ENCODE peak calls at places on chromosomes 16 and 17, in six cellular contexts. I is neuronal stem cell, V is SK-N-SH, P is GM23248, Q is IMR-90, D is HepG2. Z is an unnamed sample.

GRCh38 chr16:685967-686366 is 1.8 kb upstream of the JMJD8 start:
- DNase-seq in I (no peak), V (peak), P (peak), Q (peak), D (peak), Z (peak)

GRCh38 chr16:89145406-89146161 is 26.0 kb upstream of the CDH15 start:
- DNase-seq in I (no peak), V (no peak), P (no peak), Q (no peak), D (no peak), Z (no peak)

GRCh38 chr16:65896448-65897153 is 469.9 kb upstream of the CDH5 start:
- DNase-seq in I (no peak), V (no peak), P (no peak), Q (no peak), D (peak), Z (no peak)

GRCh38 chr16:74841904-74842303 is 67.3 kb upstream of the FA2H start:
- DNase-seq in I (no peak), V (no peak), P (no peak), Q (no peak), D (no peak), Z (no peak)

GRCh38 chr17:79919164-79919585 is 79.9 kb upstream of the CBX4 start:
- DNase-seq in I (no peak), V (peak), P (peak), Q (no peak), D (no peak), Z (peak)

GRCh38 chr16:6888536-6888935 is 444.1 kb upstream of the RBFOX1 start:
- DNase-seq in I (no peak), V (no peak), P (no peak), Q (no peak), D (no peak), Z (no peak)

GRCh38 chr16:88685156-88686061 is 898 bp downstream of the SNAI3 start:
- DNase-seq in I (no peak), V (peak), P (peak), Q (peak), D (no peak), Z (no peak)

GRCh38 chr16:22161999-22162657 is at the start of gene SDR42E2:
- DNase-seq in I (no peak), V (peak), P (no peak), Q (no peak), D (no peak), Z (no peak)

GRCh38 chr17:33049781-33050414 is 58.3 kb downstream of the SPACA3 start:
- DNase-seq in I (peak), V (peak), P (peak), Q (peak), D (peak), Z (peak)

GRCh38 chr16:81586421-81586820 is 141.8 kb downstream of the CMIP start:
- DNase-seq in I (no peak), V (no peak), P (no peak), Q (peak), D (no peak), Z (peak)

GRCh38 chr16:69481901-69482341 is 57.5 kb downstream of the CYB5B start:
- DNase-seq in I (no peak), V (no peak), P (peak), Q (peak), D (no peak), Z (no peak)

GRCh38 chr17:81000631-81001357 is 9.2 kb downstream of the CHMP6 start:
- DNase-seq in I (no peak), V (peak), P (no peak), Q (no peak), D (peak), Z (no peak)

GRCh38 chr17:38605230-38605851 is 411 bp downstream of the SRCIN1 start:
- DNase-seq in I (peak), V (peak), P (no peak), Q (no peak), D (no peak), Z (no peak)

GRCh38 chr16:62363451-62363850 is 327.2 kb upstream of the CDH8 start:
- DNase-seq in I (no peak), V (peak), P (no peak), Q (no peak), D (no peak), Z (no peak)

GRCh38 chr16:70681382-70682238 is 4.2 kb downstream of the MTSS2 start:
- DNase-seq in I (no peak), V (peak), P (no peak), Q (no peak), D (peak), Z (no peak)

GRCh38 chr17:74645010-74645409 is 21.5 kb upstream of the CD300E start:
- DNase-seq in I (no peak), V (no peak), P (no peak), Q (no peak), D (no peak), Z (no peak)

GRCh38 chr17:61309857-61310256 is 89.8 kb upstream of the TBX2 start:
- DNase-seq in I (no peak), V (no peak), P (peak), Q (peak), D (no peak), Z (peak)

GRCh38 chr17:38598536-38598935 is 7.2 kb downstream of the SRCIN1 start:
- DNase-seq in I (peak), V (peak), P (peak), Q (peak), D (peak), Z (peak)

GRCh38 chr17:38742431-38743308 is 5.5 kb downstream of the PCGF2 start:
- DNase-seq in I (no peak), V (peak), P (peak), Q (peak), D (peak), Z (no peak)

GRCh38 chr16:2610781-2611498 is 71.4 kb upstream of the KCTD5 start:
- DNase-seq in I (no peak), V (no peak), P (no peak), Q (no peak), D (no peak), Z (no peak)

GRCh38 chr17:60526726-60527125 is 684 bp upstream of the APPBP2 start:
- DNase-seq in I (no peak), V (peak), P (peak), Q (peak), D (no peak), Z (no peak)

GRCh38 chr16:68319185-68319908 is 8.5 kb downstream of the PRMT7 start:
- DNase-seq in I (no peak), V (no peak), P (no peak), Q (peak), D (no peak), Z (no peak)

GRCh38 chr16:27252206-27252585 is 16.4 kb downstream of the NSMCE1 start:
- DNase-seq in I (no peak), V (no peak), P (no peak), Q (no peak), D (no peak), Z (no peak)

GRCh38 chr17:29645516-29646051 is 22.9 kb upstream of the CORO6 start:
- DNase-seq in I (no peak), V (peak), P (peak), Q (peak), D (no peak), Z (no peak)

DNA sequence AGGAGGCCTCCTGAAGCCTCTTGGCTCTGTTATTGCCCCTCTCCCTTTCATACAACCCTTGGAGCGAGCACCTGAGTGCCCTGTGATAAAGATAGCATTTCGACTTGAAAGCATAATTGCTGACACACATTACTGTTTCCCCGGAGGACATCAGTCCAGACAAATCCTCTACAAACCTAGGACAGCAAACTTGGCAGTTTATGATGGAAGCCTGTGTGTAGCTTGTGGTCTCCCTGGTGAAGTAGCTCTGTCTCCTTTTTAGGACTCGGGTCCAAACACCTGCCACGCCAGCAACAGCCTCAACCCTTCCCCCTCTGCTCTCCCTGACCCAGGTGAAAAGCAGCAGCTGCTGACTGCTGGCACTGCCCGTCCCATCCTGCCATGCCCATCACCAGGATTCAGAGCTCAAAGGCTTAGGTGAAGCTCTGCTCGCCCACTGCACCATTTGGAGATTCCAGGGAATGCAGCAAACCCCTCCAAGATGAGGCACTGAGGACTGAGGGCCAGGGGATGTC is 55.9 kb downstream of the IRX6 start:
- DNase-seq in I (no peak), V (no peak), P (no peak), Q (no peak), D (no peak), Z (no peak)
- H2AFZ ChIP-seq in I (peak), V (no peak), P (no peak), Q (no peak), D (no peak), Z (no peak)

GRCh38 chr17:5785343-5785742 is 201.0 kb upstream of the NLRP1 start:
- DNase-seq in I (no peak), V (no peak), P (peak), Q (peak), D (no peak), Z (peak)

GRCh38 chr17:5783851-5784250 is 199.5 kb upstream of the NLRP1 start:
- DNase-seq in I (no peak), V (no peak), P (no peak), Q (no peak), D (no peak), Z (no peak)

GRCh38 chr17:5783269-5783668 is 199.0 kb upstream of the NLRP1 start:
- DNase-seq in I (no peak), V (no peak), P (no peak), Q (no peak), D (no peak), Z (no peak)

GRCh38 chr17:5785867-5786509 is 201.7 kb upstream of the NLRP1 start:
- DNase-seq in I (no peak), V (no peak), P (peak), Q (peak), D (no peak), Z (peak)

DNA sequence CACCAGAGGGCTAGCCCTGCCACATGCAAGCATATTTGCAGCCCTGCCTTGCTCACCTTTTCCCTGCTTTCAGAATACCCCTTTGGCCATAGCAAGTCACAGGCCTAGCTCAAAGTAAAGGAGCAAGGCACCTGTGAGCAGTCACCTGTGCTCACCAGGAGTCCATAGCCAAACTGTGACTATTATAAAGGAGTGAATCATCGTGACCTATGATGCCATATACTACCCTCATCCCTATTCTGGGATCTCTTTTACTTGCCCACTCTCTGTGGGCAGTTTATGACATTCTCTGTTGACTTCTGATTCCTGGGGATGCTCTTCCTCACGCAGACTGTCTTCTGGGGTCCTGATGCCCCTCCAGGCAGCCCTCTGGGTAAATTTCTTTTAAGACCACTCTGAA is 200.5 kb upstream of the NLRP1 start:
- DNase-seq in I (no peak), V (no peak), P (no peak), Q (no peak), D (no peak), Z (peak)
- H3K4me2 ChIP-seq in I (no peak), V (peak), P (no peak), Q (no peak), D (no peak), Z (peak)

DNA sequence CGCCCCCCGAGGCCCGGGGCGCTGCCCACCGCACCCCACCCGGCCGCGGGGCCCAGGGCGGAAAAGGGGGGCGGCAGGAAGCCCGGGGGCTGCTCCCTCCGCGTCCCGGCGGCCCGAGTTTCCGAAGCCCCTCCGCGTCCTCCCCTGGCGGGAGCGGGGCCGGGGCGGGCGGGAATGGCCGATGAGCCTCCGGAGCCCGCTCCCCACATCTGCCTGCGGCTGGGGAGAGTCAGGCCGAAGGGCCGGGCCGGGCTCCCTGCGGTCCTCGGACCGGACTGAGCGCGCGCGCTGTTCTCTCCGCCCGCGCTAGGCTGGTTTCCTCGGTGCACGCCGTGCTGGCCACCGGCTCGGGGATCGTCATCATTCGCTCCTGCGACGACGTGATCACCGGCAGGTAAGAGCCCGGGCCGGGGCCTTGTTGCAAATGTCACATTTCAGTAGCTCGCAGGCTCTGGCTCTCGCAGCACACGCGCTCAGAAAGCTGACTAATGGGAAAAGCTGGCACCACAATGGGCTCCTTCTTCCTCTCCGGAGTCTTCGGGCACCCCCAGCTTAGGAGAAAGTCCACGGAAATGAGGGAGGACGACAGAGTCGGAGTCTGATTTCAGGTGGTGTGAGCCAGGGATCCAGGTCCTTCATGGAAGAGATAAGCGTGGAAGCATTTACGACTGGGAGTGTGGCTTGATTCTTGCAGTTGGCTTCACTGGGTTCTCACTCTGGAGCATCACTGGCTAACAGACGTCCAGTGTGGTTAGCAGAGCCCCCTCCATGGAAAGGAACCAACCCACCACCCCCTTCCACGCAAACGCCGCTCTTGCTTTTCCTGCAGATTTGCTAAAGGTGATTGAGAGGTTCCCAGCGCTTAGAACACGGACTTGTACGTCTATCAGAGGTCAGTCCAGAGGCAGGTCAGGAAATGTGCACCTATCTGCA is 658 bp downstream of the TLCD3A start:
- DNase-seq in I (no peak), V (peak), P (peak), Q (peak), D (no peak), Z (peak)
- H2AFZ ChIP-seq in I (peak), V (peak), P (peak), Q (peak), D (peak), Z (peak)

GRCh38 chr16:73365010-73365409 is 317.1 kb upstream of the ZFHX3 start:
- DNase-seq in I (no peak), V (peak), P (no peak), Q (peak), D (no peak), Z (no peak)
- H3K4me2 ChIP-seq in I (no peak), V (no peak), P (no peak), Q (no peak), D (no peak), Z (no peak)

DNA sequence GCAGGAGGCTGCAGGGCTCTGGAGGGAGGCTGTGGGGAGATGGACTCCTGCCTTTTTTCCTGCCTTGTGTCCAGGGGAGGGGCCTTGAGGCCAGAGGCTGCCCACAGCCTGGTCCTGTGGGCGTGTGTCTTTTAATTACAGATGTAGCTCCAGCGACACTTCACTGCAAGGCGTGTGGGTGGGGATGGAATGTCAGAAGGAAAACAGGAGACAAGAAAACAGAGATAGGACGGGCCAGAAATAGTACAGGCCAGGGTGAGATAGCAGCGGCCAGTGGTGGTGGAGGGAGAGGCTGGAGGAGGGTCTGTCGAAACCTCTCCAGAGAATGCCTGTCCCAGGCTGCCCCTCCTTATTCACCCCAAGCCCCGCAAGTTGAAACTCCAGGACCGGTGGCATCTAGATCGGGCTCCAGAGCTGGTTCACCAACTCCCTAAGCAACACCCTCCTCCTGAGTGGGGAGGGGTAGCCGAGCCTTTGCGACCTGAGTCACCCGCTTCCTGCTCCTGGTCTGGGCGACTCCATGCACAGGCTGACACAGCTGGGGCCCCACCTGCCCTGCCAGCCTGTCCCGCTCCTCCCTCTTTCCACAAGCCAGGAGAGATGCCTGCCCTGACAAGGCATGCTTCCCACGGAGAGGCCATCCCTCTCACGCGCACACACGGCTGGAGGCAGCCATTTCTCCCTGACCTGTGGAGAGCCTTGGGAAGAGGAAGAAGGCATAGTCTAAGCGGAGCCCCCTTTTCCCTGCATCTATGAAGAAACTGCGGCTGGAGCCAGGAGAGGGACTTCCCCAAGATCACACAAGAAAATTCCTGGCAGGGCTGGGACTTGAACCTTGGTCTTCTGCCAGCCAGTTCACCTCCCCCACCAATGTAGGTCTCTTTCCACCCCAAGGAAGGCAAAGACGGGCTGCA is 6.6 kb upstream of the JUP start:
- DNase-seq in I (no peak), V (peak), P (peak), Q (peak), D (peak), Z (peak)
- H2AFZ ChIP-seq in I (peak), V (peak), P (peak), Q (peak), D (no peak), Z (peak)

DNA sequence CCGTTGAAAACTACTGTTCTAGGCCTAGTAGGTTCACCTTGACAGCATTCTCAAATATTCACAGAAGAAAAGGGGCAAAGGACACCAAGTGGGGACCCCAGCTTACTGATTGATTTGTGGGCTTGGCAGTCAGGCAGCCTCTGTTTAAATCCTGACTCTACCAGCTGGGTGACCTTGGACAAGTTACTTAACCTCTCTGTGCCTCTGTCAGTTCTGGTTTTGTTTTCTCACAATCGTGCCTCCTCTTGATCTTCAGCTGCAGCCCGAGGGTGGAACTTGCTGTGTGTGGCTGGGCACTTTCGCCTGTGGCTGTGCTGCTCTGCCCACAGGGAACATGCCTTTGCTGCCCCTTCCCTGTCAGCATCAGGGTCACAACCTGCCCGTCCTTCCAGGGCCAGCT is 17.8 kb downstream of the RAP1GAP2 start:
- DNase-seq in I (no peak), V (no peak), P (no peak), Q (no peak), D (no peak), Z (no peak)
- H3K4me2 ChIP-seq in I (no peak), V (no peak), P (no peak), Q (no peak), D (no peak), Z (peak)

GRCh38 chr17:10050597-10051101 is 145.6 kb upstream of the RCVRN start:
- DNase-seq in I (no peak), V (no peak), P (peak), Q (peak), D (no peak), Z (no peak)
- H2AFZ ChIP-seq in I (no peak), V (no peak), P (no peak), Q (peak), D (no peak), Z (no peak)

GRCh38 chr16:29708917-29709600 is 30.1 kb downstream of the QPRT start:
- DNase-seq in I (no peak), V (no peak), P (no peak), Q (no peak), D (no peak), Z (no peak)
- H3K4me2 ChIP-seq in I (peak), V (no peak), P (no peak), Q (no peak), D (no peak), Z (no peak)

Z was measured in PC-3.